ENCODE peak calls at places on chromosomes 6 and 20, in five cellular contexts. One of them, this sample, is unnamed.

GRCh38 chr6:100257661-100258395 is 206.9 kb downstream of the SIM1 start:
- DNase-seq in GM18507: no peak
- DNase-seq in activated CD8-positive, alpha-beta memory T cell treated with anti-CD3 and anti-CD28 coated beads for 4 hours: no peak
- DNase-seq in SW 1271: peak
- DNase-seq in CD4-positive, alpha-beta memory T cell: peak
- DNase-seq in this sample: peak

GRCh38 chr6:37130704-37131103 is 39.2 kb upstream of the PIM1 start:
- DNase-seq in CD4-positive, alpha-beta memory T cell: no peak
- DNase-seq in SW 1271: no peak
- DNase-seq in activated CD8-positive, alpha-beta memory T cell treated with anti-CD3 and anti-CD28 coated beads for 4 hours: no peak
- DNase-seq in GM18507: no peak
- DNase-seq in this sample: no peak

GRCh38 chr6:159946912-159947311 is 22.0 kb upstream of the IGF2R start:
- DNase-seq in SW 1271: no peak
- DNase-seq in GM18507: no peak
- DNase-seq in activated CD8-positive, alpha-beta memory T cell treated with anti-CD3 and anti-CD28 coated beads for 4 hours: no peak
- DNase-seq in CD4-positive, alpha-beta memory T cell: no peak
- DNase-seq in this sample: no peak

GRCh38 chr6:113299526-113299925 is 557.6 kb upstream of the MARCKS start:
- DNase-seq in activated CD8-positive, alpha-beta memory T cell treated with anti-CD3 and anti-CD28 coated beads for 4 hours: no peak
- DNase-seq in CD4-positive, alpha-beta memory T cell: no peak
- DNase-seq in GM18507: no peak
- DNase-seq in SW 1271: no peak
- DNase-seq in this sample: no peak

GRCh38 chr20:64222273-64222672 is 33.3 kb upstream of the PCMTD2 start:
- DNase-seq in GM18507: no peak
- DNase-seq in SW 1271: no peak
- DNase-seq in CD4-positive, alpha-beta memory T cell: no peak
- DNase-seq in activated CD8-positive, alpha-beta memory T cell treated with anti-CD3 and anti-CD28 coated beads for 4 hours: no peak
- DNase-seq in this sample: no peak

GRCh38 chr20:47232518-47232917 is 124.0 kb downstream of the ZMYND8 start:
- DNase-seq in SW 1271: no peak
- DNase-seq in CD4-positive, alpha-beta memory T cell: no peak
- DNase-seq in GM18507: no peak
- DNase-seq in activated CD8-positive, alpha-beta memory T cell treated with anti-CD3 and anti-CD28 coated beads for 4 hours: no peak
- DNase-seq in this sample: no peak

GRCh38 chr6:41815587-41815986 is 28.1 kb downstream of the TOMM6 start:
- DNase-seq in GM18507: no peak
- DNase-seq in SW 1271: no peak
- DNase-seq in activated CD8-positive, alpha-beta memory T cell treated with anti-CD3 and anti-CD28 coated beads for 4 hours: no peak
- DNase-seq in CD4-positive, alpha-beta memory T cell: no peak
- DNase-seq in this sample: no peak

GRCh38 chr6:17606606-17607005 is 6.5 kb downstream of the FAM8A1 start:
- DNase-seq in CD4-positive, alpha-beta memory T cell: no peak
- DNase-seq in activated CD8-positive, alpha-beta memory T cell treated with anti-CD3 and anti-CD28 coated beads for 4 hours: no peak
- DNase-seq in GM18507: no peak
- DNase-seq in SW 1271: no peak
- DNase-seq in this sample: no peak

GRCh38 chr6:138188278-138188923 is 26.7 kb downstream of the ARFGEF3 start:
- DNase-seq in SW 1271: no peak
- DNase-seq in GM18507: no peak
- DNase-seq in activated CD8-positive, alpha-beta memory T cell treated with anti-CD3 and anti-CD28 coated beads for 4 hours: no peak
- DNase-seq in CD4-positive, alpha-beta memory T cell: no peak
- DNase-seq in this sample: no peak

GRCh38 chr20:44776977-44777376 is 31.3 kb downstream of the KCNK15 start:
- DNase-seq in GM18507: no peak
- DNase-seq in SW 1271: no peak
- DNase-seq in activated CD8-positive, alpha-beta memory T cell treated with anti-CD3 and anti-CD28 coated beads for 4 hours: no peak
- DNase-seq in CD4-positive, alpha-beta memory T cell: no peak
- DNase-seq in this sample: no peak

GRCh38 chr6:156820089-156820798 is 43.1 kb downstream of the ARID1B start:
- DNase-seq in CD4-positive, alpha-beta memory T cell: no peak
- DNase-seq in GM18507: no peak
- DNase-seq in activated CD8-positive, alpha-beta memory T cell treated with anti-CD3 and anti-CD28 coated beads for 4 hours: no peak
- DNase-seq in SW 1271: no peak
- DNase-seq in this sample: no peak

GRCh38 chr6:122322824-122323223 is 76.6 kb upstream of the HSF2 start:
- DNase-seq in activated CD8-positive, alpha-beta memory T cell treated with anti-CD3 and anti-CD28 coated beads for 4 hours: no peak
- DNase-seq in GM18507: no peak
- DNase-seq in SW 1271: no peak
- DNase-seq in CD4-positive, alpha-beta memory T cell: no peak
- DNase-seq in this sample: no peak

GRCh38 chr6:2964793-2965503 is 6.4 kb downstream of the SERPINB6 start:
- DNase-seq in GM18507: no peak
- DNase-seq in CD4-positive, alpha-beta memory T cell: no peak
- DNase-seq in activated CD8-positive, alpha-beta memory T cell treated with anti-CD3 and anti-CD28 coated beads for 4 hours: no peak
- DNase-seq in SW 1271: no peak
- DNase-seq in this sample: no peak

GRCh38 chr6:24566020-24566752 is 71.4 kb downstream of the ALDH5A1 start:
- DNase-seq in SW 1271: no peak
- DNase-seq in CD4-positive, alpha-beta memory T cell: no peak
- DNase-seq in GM18507: no peak
- DNase-seq in activated CD8-positive, alpha-beta memory T cell treated with anti-CD3 and anti-CD28 coated beads for 4 hours: no peak
- DNase-seq in this sample: no peak

GRCh38 chr6:150055131-150055530 is 13.8 kb downstream of the ULBP3 start:
- DNase-seq in GM18507: no peak
- DNase-seq in activated CD8-positive, alpha-beta memory T cell treated with anti-CD3 and anti-CD28 coated beads for 4 hours: no peak
- DNase-seq in CD4-positive, alpha-beta memory T cell: no peak
- DNase-seq in SW 1271: no peak
- DNase-seq in this sample: no peak

GRCh38 chr20:62219992-62220665 is at the start of gene HRH3:
- DNase-seq in activated CD8-positive, alpha-beta memory T cell treated with anti-CD3 and anti-CD28 coated beads for 4 hours: no peak
- DNase-seq in SW 1271: no peak
- DNase-seq in CD4-positive, alpha-beta memory T cell: peak
- DNase-seq in GM18507: peak
- DNase-seq in this sample: no peak

GRCh38 chr6:95593025-95593424 is 15.7 kb downstream of the MANEA start:
- DNase-seq in SW 1271: no peak
- DNase-seq in CD4-positive, alpha-beta memory T cell: no peak
- DNase-seq in activated CD8-positive, alpha-beta memory T cell treated with anti-CD3 and anti-CD28 coated beads for 4 hours: no peak
- DNase-seq in GM18507: no peak
- DNase-seq in this sample: no peak

GRCh38 chr6:148313483-148313882 is 29.2 kb upstream of the SASH1 start:
- DNase-seq in activated CD8-positive, alpha-beta memory T cell treated with anti-CD3 and anti-CD28 coated beads for 4 hours: no peak
- DNase-seq in CD4-positive, alpha-beta memory T cell: no peak
- DNase-seq in GM18507: no peak
- DNase-seq in SW 1271: no peak
- DNase-seq in this sample: no peak

GRCh38 chr6:112018619-112019416 is 35.1 kb upstream of the CCN6 start:
- DNase-seq in CD4-positive, alpha-beta memory T cell: no peak
- DNase-seq in GM18507: no peak
- DNase-seq in SW 1271: no peak
- DNase-seq in activated CD8-positive, alpha-beta memory T cell treated with anti-CD3 and anti-CD28 coated beads for 4 hours: no peak
- DNase-seq in this sample: no peak

This sample was measured in SIG-M5.